ENCODE peak calls at places on chromosomes 5 and 9, in ten cellular contexts. Q, H, A, J, P, E, N, I, K and W are unnamed samples.

GRCh38 chr9:74887041-74887980 is at the start of gene TRPM6:
- DNase-seq in Q (peak; percentile 29), K (peak; percentile 66), A (no peak), I (peak; percentile 78), E (peak; percentile 78), P (peak; percentile 86), H (peak; percentile 79), N (peak; percentile 89), J (peak; percentile 77), W (peak; percentile 82)

GRCh38 chr9:11457809-11458785 is 845.3 kb upstream of the PTPRD start:
- DNase-seq in H (no peak), E (no peak), Q (peak; percentile 17), J (no peak), I (peak; percentile 59), P (peak; percentile 22), A (no peak), K (peak; percentile 56), N (peak; percentile 63), W (peak; percentile 0)

GRCh38 chr9:136587145-136587943 is 41.5 kb upstream of the NOTCH1 start:
- DNase-seq in A (peak; percentile 88), K (peak; percentile 93), J (no peak), I (peak; percentile 87), H (peak; percentile 63), E (no peak), Q (no peak), P (peak; percentile 79), N (peak; percentile 83), W (peak; percentile 27)

GRCh38 chr5:74040811-74041491 is 415.0 kb downstream of the ARHGEF28 start:
- DNase-seq in A (no peak), K (no peak), J (no peak), P (no peak), I (no peak), Q (no peak), E (peak; percentile 33), H (peak; percentile 30), N (no peak), W (no peak)

GRCh38 chr9:127318651-127319167 is 54.1 kb downstream of the GARNL3 start:
- DNase-seq in K (no peak), A (no peak), P (peak; percentile 54), J (no peak), N (no peak), E (peak; percentile 23), I (no peak), H (peak; percentile 83), Q (no peak), W (peak; percentile 83)

GRCh38 chr9:86321373-86321772 is 32.8 kb downstream of the TUT7 start:
- DNase-seq in H (peak; percentile 94), I (no peak), N (no peak), P (peak; percentile 34), K (no peak), J (peak; percentile 64), A (no peak), Q (no peak), E (peak; percentile 48), W (peak; percentile 85)

GRCh38 chr5:83767409-83767992 is 46.8 kb upstream of the HAPLN1 start:
- DNase-seq in A (no peak), J (peak; percentile 10), P (no peak), Q (peak; percentile 4), N (peak; percentile 37), H (no peak), E (no peak), K (no peak), I (no peak), W (peak; percentile 9)

GRCh38 chr5:150515446-150515845 is 7.5 kb downstream of the NDST1 start:
- DNase-seq in N (peak; percentile 72), K (no peak), H (peak; percentile 80), E (no peak), A (no peak), Q (no peak), I (no peak), P (no peak), J (peak; percentile 62), W (peak; percentile 77)

GRCh38 chr5:1294839-1295649 is at the start of gene TERT:
- DNase-seq in P (peak; percentile 31), A (peak; percentile 64), H (no peak), I (peak; percentile 83), J (peak; percentile 63), K (peak; percentile 78), E (no peak), N (peak; percentile 65), Q (peak; percentile 57), W (no peak)

GRCh38 chr5:16534280-16534679 is 68.7 kb upstream of the ZNF622 start:
- DNase-seq in I (no peak), N (no peak), Q (no peak), E (no peak), J (no peak), A (no peak), K (no peak), H (no peak), P (no peak), W (no peak)

GRCh38 chr5:76601470-76601869 is 21.7 kb downstream of the F2RL2 start:
- DNase-seq in K (peak; percentile 81), A (peak; percentile 15), Q (peak; percentile 48), P (peak; percentile 77), H (peak; percentile 82), N (peak; percentile 74), J (peak; percentile 75), I (peak; percentile 31), E (peak; percentile 46), W (peak; percentile 87)

DNA sequence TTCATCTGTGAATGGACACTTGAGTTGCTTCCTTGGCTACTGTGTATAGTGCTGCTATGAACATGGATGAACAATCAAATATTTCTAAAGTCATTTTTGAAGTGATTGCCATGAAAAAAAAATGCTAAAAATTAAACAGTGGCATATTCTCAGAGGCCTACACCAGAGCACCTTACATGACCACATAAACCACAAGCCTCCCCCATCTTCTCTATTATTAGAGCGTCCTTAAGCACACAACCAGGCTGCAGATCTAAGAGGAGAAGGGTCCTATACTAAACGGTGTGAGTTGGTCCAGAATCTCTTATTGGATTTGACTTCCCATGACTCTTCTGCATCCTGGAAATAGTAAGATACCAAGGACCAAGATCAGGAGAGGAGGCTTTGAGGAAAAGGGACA is 34.3 kb downstream of the PCA3 start:
- DNase-seq in E (no peak), H (no peak), N (no peak), Q (no peak), I (no peak), K (no peak), J (no peak), P (no peak), A (no peak), W (no peak)
- H3K4me2 ChIP-seq in E (no peak overlapping the region), H (no peak overlapping the region), N (no peak overlapping the region), Q (no peak overlapping the region), I (no peak overlapping the region), K (no peak overlapping the region), J (no peak overlapping the region), P (no peak overlapping the region), A (no peak overlapping the region), W (no peak overlapping the region)

DNA sequence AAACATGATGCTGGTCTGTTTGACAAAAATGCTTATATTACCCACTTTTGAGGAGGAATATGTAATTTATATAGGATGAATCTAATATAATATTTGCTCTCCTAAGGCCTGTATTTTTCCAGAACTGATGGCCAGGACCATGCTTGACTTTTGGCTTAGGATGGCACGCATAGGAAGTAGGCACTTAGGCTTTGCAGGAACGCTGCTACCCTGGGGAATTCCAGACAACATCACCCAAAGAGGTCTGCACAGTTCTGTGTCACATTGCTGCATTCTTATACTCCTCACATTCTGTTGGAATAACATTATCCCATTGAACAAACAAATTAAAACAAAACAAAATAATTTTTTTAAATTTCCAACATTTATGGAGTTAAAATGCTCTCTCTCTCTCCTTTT is 891.9 kb downstream of the TLE1 start:
- DNase-seq in E (no peak), N (no peak), J (no peak), Q (no peak), I (no peak), A (no peak), K (peak; percentile 8), H (no peak), P (no peak), W (no peak)
- H3K4me2 ChIP-seq in E (no peak overlapping the region), N (no peak overlapping the region), J (no peak overlapping the region), Q (no peak overlapping the region), I (no peak overlapping the region), A (no peak overlapping the region), K (peak overlapping the region; percentile 25), H (no peak overlapping the region), P (peak overlapping the region; percentile 31), W (no peak overlapping the region)

GRCh38 chr5:34717426-34718327 is 61.5 kb downstream of the RAI14 start:
- DNase-seq in E (peak; percentile 54), Q (peak; percentile 23), P (peak; percentile 25), H (peak; percentile 97), K (peak; percentile 49), I (peak; percentile 82), N (peak; percentile 98), J (peak; percentile 47), A (no peak), W (peak; percentile 100)

GRCh38 chr5:34719029-34719428 is 62.9 kb downstream of the RAI14 start:
- DNase-seq in A (no peak), N (no peak), Q (no peak), H (no peak), P (no peak), I (no peak), K (no peak), E (no peak), J (no peak), W (no peak)

GRCh38 chr5:34716986-34717385 is 60.9 kb downstream of the RAI14 start:
- DNase-seq in N (no peak), K (no peak), A (no peak), E (no peak), H (peak; percentile 56), P (no peak), Q (no peak), J (no peak), I (no peak), W (peak; percentile 58)

GRCh38 chr5:34715711-34716110 is 59.6 kb downstream of the RAI14 start:
- DNase-seq in I (no peak), K (no peak), H (peak; percentile 66), Q (no peak), J (no peak), N (no peak), A (no peak), E (no peak), P (no peak), W (no peak)

GRCh38 chr5:34718516-34718915 is 62.4 kb downstream of the RAI14 start:
- DNase-seq in K (no peak), E (no peak), J (no peak), P (no peak), A (no peak), Q (no peak), N (no peak), I (no peak), H (no peak), W (no peak)
- H3K4me2 ChIP-seq in K (no peak overlapping the region), E (no peak overlapping the region), J (no peak overlapping the region), P (no peak overlapping the region), A (no peak overlapping the region), Q (no peak overlapping the region), N (no peak overlapping the region), I (peak overlapping the region; percentile 31), H (no peak overlapping the region), W (no peak overlapping the region)

DNA sequence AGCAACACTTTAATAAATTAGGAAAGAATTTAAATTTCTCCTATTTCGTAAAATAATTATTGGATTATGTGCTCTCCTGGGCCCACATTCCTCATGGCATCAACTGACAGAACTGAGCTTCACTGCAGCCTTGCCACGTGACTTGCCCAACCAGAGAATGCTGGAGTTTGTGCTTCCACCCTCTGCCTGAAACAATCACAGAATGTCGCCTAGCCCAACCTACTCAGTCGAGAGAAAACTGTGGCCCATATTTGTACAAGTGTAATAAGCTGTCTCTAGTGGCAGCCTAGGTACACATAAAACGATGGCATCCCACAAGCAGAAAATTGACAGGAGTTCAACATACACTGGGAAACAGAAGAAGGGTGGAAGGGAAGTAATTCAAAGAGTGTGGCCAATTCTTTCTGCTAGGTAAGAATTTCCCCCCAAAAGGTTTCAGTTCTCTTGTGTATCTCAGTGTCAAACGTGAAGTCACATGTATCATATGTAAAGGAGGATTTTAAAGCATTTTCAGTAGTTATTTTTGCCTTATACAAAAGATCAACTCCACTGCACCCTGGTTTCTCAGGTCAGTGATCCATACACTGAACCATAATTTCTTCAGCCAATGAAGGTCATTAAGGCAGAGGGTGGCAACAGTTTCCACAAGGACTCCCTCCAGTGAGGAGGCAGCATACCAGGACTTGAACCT is 41.7 kb downstream of the ZNF608 start:
- DNase-seq in N (no peak), H (no peak), I (no peak), E (no peak), K (no peak), P (no peak), Q (no peak), A (no peak), J (no peak), W (no peak)
- H3K4me2 ChIP-seq in N (no peak overlapping the region), H (no peak overlapping the region), I (no peak overlapping the region), E (no peak overlapping the region), K (peak overlapping the region; percentile 8), P (no peak overlapping the region), Q (no peak overlapping the region), A (no peak overlapping the region), J (no peak overlapping the region), W (no peak overlapping the region)